ENCODE peak calls at places on chromosomes 7 and 10, in six cellular contexts. A is stimulated activated CD8-positive, alpha-beta memory T cell treated with anti-CD3 and anti-CD28 coated beads, Interleukin-4, amount 100 ng/mL, for 1 hour; S is fibroblast of lung; U is hepatocyte; G is amygdala; L is iris pigment epithelial cell. X is an unnamed sample.

GRCh38 chr10:31927597-31928530 is 767 bp downstream of the ARHGAP12 start:
- DNase-seq in A (no peak), S (peak; percentile 54), U (peak; percentile 71), L (peak; percentile 59), G (peak; percentile 42), X (peak; percentile 81)

GRCh38 chr7:80210400-80210799 is 75.8 kb downstream of the GNAI1 start:
- DNase-seq in A (no peak), S (peak; percentile 37), L (peak; percentile 28), U (peak; percentile 42), G (no peak), X (no peak)

GRCh38 chr7:73442903-73443542 is 9.4 kb downstream of the FZD9 start:
- DNase-seq in A (no peak), G (no peak), S (no peak), U (no peak), L (no peak), X (no peak)

GRCh38 chr7:34653787-34654186 is 4.2 kb upstream of the NPSR1 start:
- DNase-seq in G (no peak), A (no peak), L (no peak), U (no peak), S (no peak), X (no peak)

GRCh38 chr10:68474021-68474420 is 2.2 kb upstream of the DNA2 start:
- DNase-seq in U (no peak), A (no peak), L (no peak), S (no peak), G (no peak), X (no peak)

GRCh38 chr10:131865223-131865917 is 35.4 kb upstream of the PPP2R2D start:
- DNase-seq in S (no peak), G (no peak), A (no peak), L (no peak), U (no peak), X (no peak)

GRCh38 chr10:119265691-119266090 is 58.3 kb downstream of the GRK5 start:
- DNase-seq in G (no peak), A (no peak), S (no peak), U (no peak), L (no peak), X (no peak)

GRCh38 chr10:91164520-91165065 is 55.9 kb upstream of the PCGF5 start:
- DNase-seq in U (no peak), G (no peak), S (no peak), L (peak; percentile 50), A (no peak), X (no peak)

GRCh38 chr10:97498076-97498840 is at the start of gene MMS19:
- DNase-seq in L (peak; percentile 98), S (peak; percentile 99), G (peak; percentile 99), A (peak; percentile 100), U (peak; percentile 100), X (peak; percentile 99)

GRCh38 chr10:35875281-35875680 is 233.2 kb upstream of the FZD8 start:
- DNase-seq in U (peak; percentile 65), G (no peak), L (peak; percentile 34), A (no peak), S (peak; percentile 42), X (peak; percentile 62)

GRCh38 chr10:19014034-19014433 is 34.6 kb upstream of the MALRD1 start:
- DNase-seq in G (no peak), A (no peak), L (peak; percentile 60), U (no peak), S (peak; percentile 98), X (peak; percentile 14)

GRCh38 chr7:65235586-65235985 is 138.1 kb upstream of the ZNF92 start:
- DNase-seq in G (no peak), A (no peak), S (no peak), L (no peak), U (no peak), X (no peak)